ENCODE peak calls at places on chromosomes 1 and 21, in nine cellular contexts. One of them, this sample, is unnamed.

GRCh38 chr1:15038232-15039016 is 115.1 kb upstream of the TMEM51 start:
- ATAC-seq in RWPE2: peak; percentile 53
- ATAC-seq in Right ventricle myocardium superior: no peak
- ATAC-seq in effector memory CD8-positive, alpha-beta T cell: no peak
- ATAC-seq in GM12878: peak; percentile 76
- ATAC-seq in stimulated activated naive B cell treated with anti-CD40 and anti-IgM and Interleukin-4, amounts not matched to agents 10 μg/mL and 1 μg/mL and 100 μg/mL, for 72 hours: peak; percentile 79
- ATAC-seq in naive thymus-derived CD8-positive, alpha-beta T cell: no peak
- ATAC-seq in left lung: peak; percentile 39
- ATAC-seq in activated T-cell treated with anti-CD3 and anti-CD28 coated beads, Interleukin-2, amount 50 U/mL, for 72 hours: peak; percentile 46
- ATAC-seq in this sample: no peak

GRCh38 chr1:224565611-224566406 is 50.3 kb upstream of the CNIH3 start:
- ATAC-seq in naive thymus-derived CD8-positive, alpha-beta T cell: no peak
- ATAC-seq in stimulated activated naive B cell treated with anti-CD40 and anti-IgM and Interleukin-4, amounts not matched to agents 10 μg/mL and 1 μg/mL and 100 μg/mL, for 72 hours: no peak
- ATAC-seq in GM12878: no peak
- ATAC-seq in Right ventricle myocardium superior: no peak
- ATAC-seq in RWPE2: no peak
- ATAC-seq in activated T-cell treated with anti-CD3 and anti-CD28 coated beads, Interleukin-2, amount 50 U/mL, for 72 hours: no peak
- ATAC-seq in effector memory CD8-positive, alpha-beta T cell: no peak
- ATAC-seq in left lung: peak; percentile 10
- ATAC-seq in this sample: no peak

GRCh38 chr1:17251699-17252376 is 2.9 kb downstream of the PADI3 start:
- ATAC-seq in activated T-cell treated with anti-CD3 and anti-CD28 coated beads, Interleukin-2, amount 50 U/mL, for 72 hours: no peak
- ATAC-seq in Right ventricle myocardium superior: no peak
- ATAC-seq in stimulated activated naive B cell treated with anti-CD40 and anti-IgM and Interleukin-4, amounts not matched to agents 10 μg/mL and 1 μg/mL and 100 μg/mL, for 72 hours: no peak
- ATAC-seq in naive thymus-derived CD8-positive, alpha-beta T cell: no peak
- ATAC-seq in left lung: no peak
- ATAC-seq in RWPE2: peak; percentile 72
- ATAC-seq in effector memory CD8-positive, alpha-beta T cell: no peak
- ATAC-seq in GM12878: no peak
- ATAC-seq in this sample: no peak

GRCh38 chr1:181064030-181064594 is 24.4 kb upstream of the IER5 start:
- ATAC-seq in Right ventricle myocardium superior: peak; percentile 28
- ATAC-seq in stimulated activated naive B cell treated with anti-CD40 and anti-IgM and Interleukin-4, amounts not matched to agents 10 μg/mL and 1 μg/mL and 100 μg/mL, for 72 hours: no peak
- ATAC-seq in naive thymus-derived CD8-positive, alpha-beta T cell: no peak
- ATAC-seq in effector memory CD8-positive, alpha-beta T cell: no peak
- ATAC-seq in GM12878: no peak
- ATAC-seq in left lung: peak; percentile 19
- ATAC-seq in RWPE2: no peak
- ATAC-seq in activated T-cell treated with anti-CD3 and anti-CD28 coated beads, Interleukin-2, amount 50 U/mL, for 72 hours: no peak
- ATAC-seq in this sample: no peak

GRCh38 chr1:225763815-225764548 is 13.6 kb upstream of the SRP9 start:
- ATAC-seq in Right ventricle myocardium superior: peak; percentile 23
- ATAC-seq in naive thymus-derived CD8-positive, alpha-beta T cell: no peak
- ATAC-seq in RWPE2: no peak
- ATAC-seq in effector memory CD8-positive, alpha-beta T cell: no peak
- ATAC-seq in activated T-cell treated with anti-CD3 and anti-CD28 coated beads, Interleukin-2, amount 50 U/mL, for 72 hours: no peak
- ATAC-seq in stimulated activated naive B cell treated with anti-CD40 and anti-IgM and Interleukin-4, amounts not matched to agents 10 μg/mL and 1 μg/mL and 100 μg/mL, for 72 hours: peak; percentile 77
- ATAC-seq in left lung: peak; percentile 45
- ATAC-seq in GM12878: peak; percentile 59
- ATAC-seq in this sample: peak; percentile 47

GRCh38 chr1:17207046-17207445 is 2.1 kb downstream of the PADI1 start:
- ATAC-seq in RWPE2: no peak
- ATAC-seq in stimulated activated naive B cell treated with anti-CD40 and anti-IgM and Interleukin-4, amounts not matched to agents 10 μg/mL and 1 μg/mL and 100 μg/mL, for 72 hours: peak; percentile 81
- ATAC-seq in effector memory CD8-positive, alpha-beta T cell: no peak
- ATAC-seq in naive thymus-derived CD8-positive, alpha-beta T cell: no peak
- ATAC-seq in GM12878: peak; percentile 86
- ATAC-seq in activated T-cell treated with anti-CD3 and anti-CD28 coated beads, Interleukin-2, amount 50 U/mL, for 72 hours: no peak
- ATAC-seq in left lung: peak; percentile 70
- ATAC-seq in Right ventricle myocardium superior: peak; percentile 34
- ATAC-seq in this sample: peak; percentile 85

GRCh38 chr1:117964290-117965038 is 34.9 kb downstream of the WDR3 start:
- ATAC-seq in Right ventricle myocardium superior: no peak
- ATAC-seq in stimulated activated naive B cell treated with anti-CD40 and anti-IgM and Interleukin-4, amounts not matched to agents 10 μg/mL and 1 μg/mL and 100 μg/mL, for 72 hours: no peak
- ATAC-seq in effector memory CD8-positive, alpha-beta T cell: no peak
- ATAC-seq in RWPE2: no peak
- ATAC-seq in GM12878: no peak
- ATAC-seq in activated T-cell treated with anti-CD3 and anti-CD28 coated beads, Interleukin-2, amount 50 U/mL, for 72 hours: no peak
- ATAC-seq in naive thymus-derived CD8-positive, alpha-beta T cell: no peak
- ATAC-seq in left lung: no peak
- ATAC-seq in this sample: no peak

GRCh38 chr21:41640756-41641509 is 125.9 kb downstream of the RIPK4 start:
- ATAC-seq in naive thymus-derived CD8-positive, alpha-beta T cell: no peak
- ATAC-seq in left lung: peak; percentile 20
- ATAC-seq in stimulated activated naive B cell treated with anti-CD40 and anti-IgM and Interleukin-4, amounts not matched to agents 10 μg/mL and 1 μg/mL and 100 μg/mL, for 72 hours: no peak
- ATAC-seq in effector memory CD8-positive, alpha-beta T cell: no peak
- ATAC-seq in activated T-cell treated with anti-CD3 and anti-CD28 coated beads, Interleukin-2, amount 50 U/mL, for 72 hours: no peak
- ATAC-seq in GM12878: peak; percentile 34
- ATAC-seq in RWPE2: peak; percentile 50
- ATAC-seq in Right ventricle myocardium superior: peak; percentile 67
- ATAC-seq in this sample: no peak

GRCh38 chr1:34597877-34598514 is 156.9 kb upstream of the GJB5 start:
- ATAC-seq in activated T-cell treated with anti-CD3 and anti-CD28 coated beads, Interleukin-2, amount 50 U/mL, for 72 hours: peak; percentile 39
- ATAC-seq in naive thymus-derived CD8-positive, alpha-beta T cell: no peak
- ATAC-seq in GM12878: peak; percentile 96
- ATAC-seq in Right ventricle myocardium superior: peak; percentile 69
- ATAC-seq in stimulated activated naive B cell treated with anti-CD40 and anti-IgM and Interleukin-4, amounts not matched to agents 10 μg/mL and 1 μg/mL and 100 μg/mL, for 72 hours: peak; percentile 88
- ATAC-seq in effector memory CD8-positive, alpha-beta T cell: no peak
- ATAC-seq in RWPE2: peak; percentile 68
- ATAC-seq in left lung: peak; percentile 99
- ATAC-seq in this sample: peak; percentile 67

GRCh38 chr1:58596631-58597052 is 19.6 kb upstream of the TACSTD2 start:
- ATAC-seq in left lung: peak; percentile 54
- ATAC-seq in Right ventricle myocardium superior: no peak
- ATAC-seq in activated T-cell treated with anti-CD3 and anti-CD28 coated beads, Interleukin-2, amount 50 U/mL, for 72 hours: no peak
- ATAC-seq in naive thymus-derived CD8-positive, alpha-beta T cell: no peak
- ATAC-seq in GM12878: peak; percentile 38
- ATAC-seq in stimulated activated naive B cell treated with anti-CD40 and anti-IgM and Interleukin-4, amounts not matched to agents 10 μg/mL and 1 μg/mL and 100 μg/mL, for 72 hours: peak; percentile 42
- ATAC-seq in effector memory CD8-positive, alpha-beta T cell: no peak
- ATAC-seq in RWPE2: no peak
- ATAC-seq in this sample: no peak

This sample was measured in stimulated activated memory B cell treated with anti-CD40 and anti-IgM and Interleukin-4, amounts not matched to agents 10 μg/mL and 1 μg/mL and 100 μg/mL, for 72 hours.